ENCODE peak calls at places on chromosome 9, in nine cellular contexts. P, X, B, G, Z, L, H, E and C are unnamed samples.

GRCh38 chr9:136550439-136551085 is 4.7 kb upstream of the NOTCH1 start:
- DNase-seq in B (no peak), L (no peak), Z (no peak), P (no peak), G (no peak), E (no peak), H (no peak), X (no peak), C (no peak)

GRCh38 chr9:122133263-122133983 is 26.2 kb downstream of the NDUFA8 start:
- DNase-seq in L (no peak), H (no peak), E (no peak), B (peak), X (peak), P (no peak), Z (no peak), G (no peak), C (no peak)

GRCh38 chr9:100425758-100426157 is 1.2 kb upstream of the MSANTD3 start:
- DNase-seq in B (no peak), Z (no peak), E (no peak), G (no peak), H (peak), P (no peak), X (peak), L (no peak), C (no peak)

GRCh38 chr9:98530806-98531386 is 177.8 kb downstream of the GABBR2 start:
- DNase-seq in P (no peak), E (no peak), Z (no peak), H (no peak), B (no peak), X (no peak), G (no peak), L (no peak), C (no peak)

GRCh38 chr9:127924736-127925444 is 5.7 kb downstream of the PIP5KL1 start:
- DNase-seq in X (no peak), H (no peak), B (no peak), P (no peak), E (no peak), Z (no peak), L (no peak), G (no peak), C (no peak)

GRCh38 chr9:34554211-34555001 is 31.6 kb upstream of the ENHO start:
- DNase-seq in H (no peak), E (no peak), L (no peak), G (no peak), B (no peak), X (no peak), Z (no peak), P (peak), C (no peak)

GRCh38 chr9:95425910-95426551 is 90.7 kb downstream of the PTCH1 start:
- DNase-seq in G (no peak), H (no peak), X (no peak), P (no peak), Z (no peak), B (no peak), L (no peak), E (no peak), C (peak)

GRCh38 chr9:117184173-117184572 is 230.7 kb downstream of the ASTN2 start:
- DNase-seq in H (no peak), L (no peak), Z (no peak), G (no peak), E (no peak), X (no peak), B (peak), P (no peak), C (no peak)

GRCh38 chr9:35277171-35277520 is 115.3 kb downstream of the UNC13B start:
- DNase-seq in G (no peak), Z (no peak), P (no peak), X (no peak), B (no peak), E (no peak), L (no peak), H (peak), C (no peak)

GRCh38 chr9:127263664-127264063 is 910 bp upstream of the GARNL3 start:
- DNase-seq in P (no peak), E (no peak), G (no peak), L (no peak), H (peak), X (no peak), Z (no peak), B (peak), C (no peak)

GRCh38 chr9:2307480-2307879 is 292.3 kb downstream of the SMARCA2 start:
- DNase-seq in E (no peak), H (peak), Z (no peak), G (no peak), P (no peak), X (peak), B (no peak), L (no peak), C (no peak)

GRCh38 chr9:12702160-12702758 is 9.1 kb downstream of the TYRP1 start:
- DNase-seq in G (no peak), Z (peak), E (peak), H (peak), B (peak), L (no peak), X (peak), P (no peak), C (no peak)

GRCh38 chr9:16727452-16728127 is 142.9 kb downstream of the BNC2 start:
- DNase-seq in E (no peak), L (no peak), H (peak), Z (no peak), G (no peak), B (no peak), P (no peak), X (peak), C (no peak)
- H3K4me3 ChIP-seq in E (peak), L (peak), H (peak), Z (peak), G (no peak), B (peak), P (peak), X (peak), C (no peak)

GRCh38 chr9:133429641-133430161 is 7.5 kb downstream of the ADAMTS13 start:
- DNase-seq in Z (no peak), G (no peak), E (no peak), H (peak), X (peak), L (no peak), P (no peak), B (no peak), C (no peak)
- H3K4me3 ChIP-seq in Z (no peak), G (no peak), E (no peak), H (no peak), X (no peak), L (no peak), P (no peak), B (no peak), C (no peak)

GRCh38 chr9:124010665-124011321 is 775 bp upstream of the LHX2 start:
- DNase-seq in X (peak), B (no peak), G (no peak), P (peak), L (no peak), Z (no peak), H (peak), E (no peak), C (no peak)
- H3K4me3 ChIP-seq in X (peak), B (peak), G (no peak), P (no peak), L (peak), Z (peak), H (peak), E (peak), C (no peak)

GRCh38 chr9:89305868-89306267 is 5.1 kb upstream of the CKS2 start:
- DNase-seq in H (no peak), L (no peak), B (no peak), G (no peak), P (no peak), E (no peak), Z (no peak), X (no peak), C (no peak)
- H3K4me3 ChIP-seq in H (no peak), L (no peak), B (no peak), G (no peak), P (no peak), E (no peak), Z (no peak), X (no peak), C (no peak)

GRCh38 chr9:78691531-78691930 is 394.6 kb downstream of the PSAT1 start:
- DNase-seq in X (no peak), H (no peak), E (no peak), P (no peak), Z (no peak), B (no peak), L (no peak), G (no peak), C (no peak)
- H3K4me3 ChIP-seq in X (no peak), H (no peak), E (no peak), P (no peak), Z (no peak), B (no peak), L (no peak), G (no peak), C (no peak)

GRCh38 chr9:1050125-1050895 is at the start of gene DMRT2:
- DNase-seq in L (no peak), P (peak), H (peak), B (peak), Z (peak), E (peak), G (no peak), X (peak), C (no peak)

GRCh38 chr9:1051286-1052118 is 1.3 kb downstream of the DMRT2 start:
- DNase-seq in E (peak), H (no peak), G (no peak), X (no peak), Z (no peak), P (no peak), L (no peak), B (no peak), C (no peak)

GRCh38 chr9:1048853-1049252 is 1.3 kb upstream of the DMRT2 start:
- DNase-seq in E (no peak), G (no peak), P (no peak), L (no peak), B (no peak), X (no peak), H (no peak), Z (no peak), C (no peak)

GRCh38 chr9:1047605-1048235 is 2.4 kb upstream of the DMRT2 start:
- DNase-seq in X (no peak), G (no peak), P (no peak), B (no peak), Z (no peak), H (peak), L (no peak), E (peak), C (no peak)

DNA sequence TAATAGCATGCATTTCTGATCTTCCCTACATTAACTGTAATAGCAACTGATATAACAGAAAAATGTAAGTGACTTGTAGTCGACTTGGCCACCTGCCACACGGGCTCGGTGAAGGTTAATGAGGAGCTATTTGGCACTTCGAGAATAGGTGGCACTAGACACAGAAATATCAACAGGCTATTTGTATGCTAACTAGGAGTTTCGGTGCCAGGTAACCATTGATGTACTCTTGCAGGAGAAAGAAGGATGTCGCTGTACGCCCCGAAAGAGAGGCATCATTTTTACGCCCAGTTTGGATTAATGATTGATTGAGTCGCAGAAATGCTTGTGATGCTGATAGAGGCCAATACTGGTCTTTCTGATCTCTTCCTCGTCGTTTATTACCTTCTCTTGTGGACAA is 516 bp upstream of the DMRT2 start:
- DNase-seq in H (no peak), L (no peak), X (no peak), Z (no peak), E (no peak), P (no peak), G (no peak), B (no peak), C (no peak)
- H3K4me3 ChIP-seq in H (no peak), L (peak), X (no peak), Z (no peak), E (peak), P (no peak), G (no peak), B (no peak), C (no peak)

GRCh38 chr9:93460689-93461413 is 7.5 kb upstream of the FAM120AOS start:
- DNase-seq in P (no peak), H (no peak), Z (no peak), L (no peak), E (no peak), X (no peak), G (no peak), B (no peak), C (peak)
- H3K4me3 ChIP-seq in P (no peak), H (no peak), Z (no peak), L (no peak), E (no peak), X (no peak), G (no peak), B (no peak), C (no peak)

GRCh38 chr9:131447148-131447547 is 53.3 kb downstream of the PRRC2B start:
- DNase-seq in E (no peak), H (no peak), L (no peak), X (no peak), B (no peak), G (no peak), P (peak), Z (no peak), C (no peak)
- H3K4me3 ChIP-seq in E (no peak), H (no peak), L (no peak), X (no peak), B (no peak), G (no peak), P (no peak), Z (no peak), C (no peak)

DNA sequence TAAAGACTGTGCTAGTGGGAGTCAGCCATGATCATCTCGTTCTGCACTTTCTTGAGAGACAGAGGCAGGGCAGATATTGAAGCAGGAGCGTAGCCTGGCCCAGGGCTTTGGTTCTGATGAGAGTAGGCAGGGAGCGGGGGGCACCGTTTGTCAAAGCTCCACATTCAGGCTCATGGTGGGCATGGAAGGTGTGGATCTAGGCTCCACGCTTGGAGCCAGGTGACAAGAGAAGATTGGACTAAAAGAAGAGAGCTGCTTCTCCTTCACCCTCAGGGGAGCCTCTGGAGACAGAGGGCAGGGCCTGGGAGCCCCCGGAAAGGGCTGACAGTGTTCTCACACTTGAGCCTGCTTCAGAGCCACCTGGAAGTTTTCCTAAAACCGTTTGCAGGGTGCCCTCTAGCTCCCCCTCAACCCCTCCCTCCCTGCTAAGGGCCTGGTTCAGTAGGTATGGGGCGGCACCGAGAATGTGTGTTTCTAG is 24.7 kb upstream of the FCN2 start:
- DNase-seq in G (no peak), B (no peak), H (no peak), E (no peak), X (no peak), L (no peak), Z (peak), P (peak), C (no peak)
- H3K4me3 ChIP-seq in G (no peak), B (no peak), H (no peak), E (no peak), X (no peak), L (no peak), Z (no peak), P (no peak), C (no peak)

GRCh38 chr9:7174884-7175283 is 417.1 kb downstream of the KDM4C start:
- DNase-seq in L (no peak), E (no peak), B (no peak), H (no peak), X (no peak), P (no peak), Z (no peak), G (no peak), C (no peak)

GRCh38 chr9:7174301-7174700 is 416.5 kb downstream of the KDM4C start:
- DNase-seq in E (no peak), X (no peak), P (no peak), Z (no peak), L (no peak), G (no peak), H (no peak), B (no peak), C (no peak)

GRCh38 chr9:7171461-7171860 is 413.7 kb downstream of the KDM4C start:
- DNase-seq in B (no peak), G (no peak), Z (no peak), X (no peak), E (no peak), L (no peak), H (no peak), P (no peak), C (no peak)

GRCh38 chr9:7173139-7173538 is 415.4 kb downstream of the KDM4C start:
- DNase-seq in P (no peak), L (no peak), G (no peak), E (no peak), B (no peak), X (no peak), H (no peak), Z (no peak), C (no peak)

GRCh38 chr9:7172445-7173115 is 414.8 kb downstream of the KDM4C start:
- DNase-seq in X (peak), G (no peak), Z (no peak), L (no peak), P (no peak), B (no peak), E (no peak), H (peak), C (no peak)
- H3K4me3 ChIP-seq in X (no peak), G (no peak), Z (no peak), L (no peak), P (no peak), B (no peak), E (no peak), H (no peak), C (no peak)